ENCODE peak calls at places on chromosomes 4 and X, in ten cellular contexts. One of them, this sample, is unnamed.

GRCh38 chrX:65866146-65866545 is 173.7 kb downstream of the VSIG4 start:
- DNase-seq in dorsolateral prefrontal cortex: no peak
- DNase-seq in transverse colon: no peak
- DNase-seq in coronary artery: no peak
- DNase-seq in left ventricle myocardium inferior: no peak
- DNase-seq in K562: no peak
- DNase-seq in OCI-LY7: no peak
- DNase-seq in psoas muscle: no peak
- DNase-seq in kidney: no peak
- DNase-seq in heart right ventricle: no peak
- DNase-seq in this sample: no peak

GRCh38 chr4:154836513-154836912 is 55.4 kb downstream of the RBM46 start:
- DNase-seq in left ventricle myocardium inferior: no peak
- DNase-seq in coronary artery: no peak
- DNase-seq in dorsolateral prefrontal cortex: no peak
- DNase-seq in K562: no peak
- DNase-seq in kidney: no peak
- DNase-seq in transverse colon: no peak
- DNase-seq in OCI-LY7: no peak
- DNase-seq in psoas muscle: no peak
- DNase-seq in heart right ventricle: no peak
- DNase-seq in this sample: no peak

GRCh38 chrX:110280954-110281353 is 36.9 kb downstream of the AMMECR1 start:
- DNase-seq in left ventricle myocardium inferior: no peak
- DNase-seq in heart right ventricle: no peak
- DNase-seq in dorsolateral prefrontal cortex: no peak
- DNase-seq in psoas muscle: no peak
- DNase-seq in transverse colon: no peak
- DNase-seq in OCI-LY7: no peak
- DNase-seq in coronary artery: no peak
- DNase-seq in kidney: no peak
- DNase-seq in K562: no peak
- DNase-seq in this sample: peak; percentile 15

GRCh38 chr4:7817877-7818675 is 121.6 kb downstream of the AFAP1 start:
- DNase-seq in transverse colon: no peak
- DNase-seq in left ventricle myocardium inferior: no peak
- DNase-seq in dorsolateral prefrontal cortex: no peak
- DNase-seq in K562: no peak
- DNase-seq in coronary artery: no peak
- DNase-seq in OCI-LY7: no peak
- DNase-seq in kidney: no peak
- DNase-seq in psoas muscle: no peak
- DNase-seq in heart right ventricle: peak; percentile 63
- DNase-seq in this sample: no peak

GRCh38 chr4:89572224-89572858 is 264.6 kb downstream of the SNCA start:
- DNase-seq in coronary artery: no peak
- DNase-seq in dorsolateral prefrontal cortex: no peak
- DNase-seq in psoas muscle: no peak
- DNase-seq in heart right ventricle: no peak
- DNase-seq in left ventricle myocardium inferior: no peak
- DNase-seq in transverse colon: no peak
- DNase-seq in OCI-LY7: no peak
- DNase-seq in K562: no peak
- DNase-seq in kidney: no peak
- DNase-seq in this sample: no peak

GRCh38 chr4:44495136-44495535 is 46.5 kb upstream of the KCTD8 start:
- DNase-seq in dorsolateral prefrontal cortex: no peak
- DNase-seq in kidney: no peak
- DNase-seq in psoas muscle: no peak
- DNase-seq in transverse colon: no peak
- DNase-seq in OCI-LY7: no peak
- DNase-seq in left ventricle myocardium inferior: no peak
- DNase-seq in K562: no peak
- DNase-seq in heart right ventricle: no peak
- DNase-seq in coronary artery: no peak
- DNase-seq in this sample: no peak

GRCh38 chrX:153530411-153531145 is 13.1 kb downstream of the ATP2B3 start:
- DNase-seq in dorsolateral prefrontal cortex: no peak
- DNase-seq in kidney: no peak
- DNase-seq in K562: no peak
- DNase-seq in OCI-LY7: no peak
- DNase-seq in coronary artery: no peak
- DNase-seq in left ventricle myocardium inferior: no peak
- DNase-seq in psoas muscle: no peak
- DNase-seq in heart right ventricle: no peak
- DNase-seq in transverse colon: no peak
- DNase-seq in this sample: no peak

GRCh38 chr4:157300678-157301077 is 80.2 kb downstream of the GRIA2 start:
- DNase-seq in heart right ventricle: no peak
- DNase-seq in OCI-LY7: no peak
- DNase-seq in coronary artery: no peak
- DNase-seq in left ventricle myocardium inferior: no peak
- DNase-seq in kidney: no peak
- DNase-seq in transverse colon: no peak
- DNase-seq in dorsolateral prefrontal cortex: no peak
- DNase-seq in psoas muscle: no peak
- DNase-seq in K562: no peak
- DNase-seq in this sample: no peak

GRCh38 chrX:154986826-154987575 is 35.5 kb downstream of the F8 start:
- DNase-seq in kidney: no peak
- DNase-seq in transverse colon: no peak
- DNase-seq in psoas muscle: no peak
- DNase-seq in OCI-LY7: peak; percentile 1
- DNase-seq in coronary artery: no peak
- DNase-seq in K562: no peak
- DNase-seq in dorsolateral prefrontal cortex: no peak
- DNase-seq in left ventricle myocardium inferior: no peak
- DNase-seq in heart right ventricle: no peak
- DNase-seq in this sample: no peak

GRCh38 chrX:1537031-1537715 is at the start of gene P2RY8:
- DNase-seq in kidney: peak; percentile 83
- DNase-seq in coronary artery: no peak
- DNase-seq in psoas muscle: peak; percentile 66
- DNase-seq in heart right ventricle: peak; percentile 55
- DNase-seq in transverse colon: peak; percentile 74
- DNase-seq in K562: no peak
- DNase-seq in OCI-LY7: peak; percentile 91
- DNase-seq in dorsolateral prefrontal cortex: no peak
- DNase-seq in left ventricle myocardium inferior: peak; percentile 49
- DNase-seq in this sample: no peak
- H3K4me3 ChIP-seq in kidney: peak within 1 kb of the TSS; percentile 60
- H3K4me3 ChIP-seq in coronary artery: peak within 1 kb of the TSS; percentile 63
- H3K4me3 ChIP-seq in psoas muscle: peak within 1 kb of the TSS; percentile 51
- H3K4me3 ChIP-seq in heart right ventricle: peak within 1 kb of the TSS; percentile 54
- H3K4me3 ChIP-seq in transverse colon: peak within 1 kb of the TSS; percentile 28
- H3K4me3 ChIP-seq in K562: no peak within 1 kb of the TSS
- H3K4me3 ChIP-seq in OCI-LY7: peak within 1 kb of the TSS; percentile 87
- H3K4me3 ChIP-seq in dorsolateral prefrontal cortex: peak within 1 kb of the TSS; percentile 15
- H3K4me3 ChIP-seq in left ventricle myocardium inferior: peak within 1 kb of the TSS; percentile 64
- H3K4me3 ChIP-seq in this sample: no peak within 1 kb of the TSS

DNA sequence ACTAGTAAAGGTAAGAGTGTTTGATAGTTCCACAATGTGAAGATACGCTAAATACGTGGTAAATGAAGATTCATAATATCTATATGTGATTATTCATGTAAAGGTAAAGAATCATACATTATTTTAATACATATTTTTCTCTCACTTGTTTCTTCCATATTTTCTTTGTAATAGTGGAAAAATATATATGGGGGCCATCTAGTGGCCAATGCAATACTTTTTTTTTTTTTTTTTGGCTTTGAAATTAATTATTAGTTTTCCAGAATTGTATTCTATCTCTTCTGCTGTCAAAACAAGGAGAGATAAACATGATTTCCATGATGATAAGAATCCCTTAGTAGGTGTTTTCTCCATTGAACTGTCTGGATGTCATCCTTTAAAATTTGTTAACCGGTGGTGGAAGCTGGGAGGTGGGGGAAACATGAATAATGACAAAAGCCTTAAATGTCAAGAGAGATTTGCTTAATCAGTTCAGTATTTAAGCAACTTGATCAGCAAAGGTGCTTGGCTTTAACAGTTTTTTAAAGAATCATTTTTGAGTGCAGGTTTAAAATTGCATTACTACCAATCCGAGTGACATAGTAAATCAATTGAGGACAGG is 508.7 kb upstream of the HTR2C start:
- DNase-seq in dorsolateral prefrontal cortex: no peak
- DNase-seq in psoas muscle: no peak
- DNase-seq in K562: no peak
- DNase-seq in kidney: no peak
- DNase-seq in left ventricle myocardium inferior: no peak
- DNase-seq in OCI-LY7: no peak
- DNase-seq in heart right ventricle: no peak
- DNase-seq in transverse colon: no peak
- DNase-seq in coronary artery: no peak
- DNase-seq in this sample: no peak
- TF ChIP-seq CTCF in dorsolateral prefrontal cortex: peak; percentile 13
- TF ChIP-seq CTCF in psoas muscle: peak; percentile 29
- TF ChIP-seq CTCF in K562: peak; percentile 16
- TF ChIP-seq CTCF in kidney: no peak
- TF ChIP-seq CTCF in left ventricle myocardium inferior: no peak
- TF ChIP-seq CTCF in OCI-LY7: peak; percentile 73
- TF ChIP-seq CTCF in heart right ventricle: peak; percentile 9
- TF ChIP-seq CTCF in transverse colon: no peak
- TF ChIP-seq CTCF in coronary artery: no peak
- TF ChIP-seq CTCF in this sample: peak; percentile 53

GRCh38 chr4:3435684-3435956 is 6.1 kb upstream of the HGFAC start:
- DNase-seq in psoas muscle: no peak
- DNase-seq in coronary artery: no peak
- DNase-seq in left ventricle myocardium inferior: no peak
- DNase-seq in OCI-LY7: no peak
- DNase-seq in dorsolateral prefrontal cortex: no peak
- DNase-seq in heart right ventricle: no peak
- DNase-seq in K562: no peak
- DNase-seq in kidney: no peak
- DNase-seq in transverse colon: no peak
- DNase-seq in this sample: no peak

GRCh38 chr4:3436798-3437581 is 4.8 kb upstream of the HGFAC start:
- DNase-seq in heart right ventricle: no peak
- DNase-seq in psoas muscle: peak; percentile 61
- DNase-seq in coronary artery: no peak
- DNase-seq in transverse colon: peak; percentile 66
- DNase-seq in kidney: peak; percentile 90
- DNase-seq in OCI-LY7: no peak
- DNase-seq in dorsolateral prefrontal cortex: no peak
- DNase-seq in K562: no peak
- DNase-seq in left ventricle myocardium inferior: no peak
- DNase-seq in this sample: peak; percentile 98

GRCh38 chr4:3434891-3435683 is 6.7 kb upstream of the HGFAC start:
- DNase-seq in coronary artery: no peak
- DNase-seq in psoas muscle: peak; percentile 54
- DNase-seq in dorsolateral prefrontal cortex: no peak
- DNase-seq in OCI-LY7: peak; percentile 17
- DNase-seq in transverse colon: no peak
- DNase-seq in kidney: peak; percentile 66
- DNase-seq in heart right ventricle: no peak
- DNase-seq in K562: peak; percentile 34
- DNase-seq in left ventricle myocardium inferior: no peak
- DNase-seq in this sample: no peak

GRCh38 chr4:3437582-3437936 is 4.2 kb upstream of the HGFAC start:
- DNase-seq in transverse colon: no peak
- DNase-seq in heart right ventricle: no peak
- DNase-seq in psoas muscle: peak; percentile 49
- DNase-seq in OCI-LY7: no peak
- DNase-seq in coronary artery: no peak
- DNase-seq in left ventricle myocardium inferior: no peak
- DNase-seq in kidney: peak; percentile 76
- DNase-seq in K562: no peak
- DNase-seq in dorsolateral prefrontal cortex: no peak
- DNase-seq in this sample: no peak

DNA sequence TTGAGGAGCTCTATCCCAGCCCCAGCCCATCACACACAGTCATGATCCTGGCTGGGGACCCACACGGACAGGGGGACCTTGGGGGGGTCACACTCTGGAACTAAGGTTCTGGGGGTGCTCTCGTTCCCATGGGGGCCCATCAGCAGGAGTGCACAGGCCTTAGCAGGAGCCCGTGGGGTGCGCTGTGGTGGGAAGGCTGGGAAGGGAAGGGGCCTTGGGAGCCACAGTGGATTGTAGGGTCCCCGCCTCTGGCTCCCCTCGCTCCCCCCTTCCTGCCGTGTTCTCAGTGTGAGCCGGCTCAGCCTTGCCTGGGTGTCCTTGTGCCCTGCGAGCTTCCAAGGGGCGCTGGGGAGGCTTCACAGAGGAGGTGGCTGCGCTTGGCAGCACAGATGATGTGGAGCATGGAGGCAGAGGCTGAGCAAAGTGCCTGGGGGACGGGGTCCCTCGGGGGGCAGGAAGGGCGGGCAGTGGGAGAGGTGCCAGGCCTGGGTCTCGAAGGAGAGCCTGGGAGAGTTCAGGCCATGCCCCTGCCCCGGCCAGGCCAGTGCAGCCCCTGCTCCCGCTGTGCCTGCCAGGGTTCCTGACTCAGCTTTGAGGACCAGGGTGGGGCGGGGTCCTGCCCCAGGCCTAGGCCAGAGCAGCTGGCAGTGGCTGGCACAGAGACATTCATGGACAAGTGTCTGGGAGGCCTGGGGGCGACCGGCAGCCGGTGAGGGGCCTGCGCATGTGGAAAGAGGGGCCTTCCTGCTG is 5.5 kb upstream of the HGFAC start:
- DNase-seq in OCI-LY7: no peak
- DNase-seq in coronary artery: no peak
- DNase-seq in dorsolateral prefrontal cortex: no peak
- DNase-seq in left ventricle myocardium inferior: no peak
- DNase-seq in heart right ventricle: no peak
- DNase-seq in kidney: peak; percentile 40
- DNase-seq in K562: no peak
- DNase-seq in psoas muscle: peak; percentile 50
- DNase-seq in transverse colon: no peak
- DNase-seq in this sample: no peak
- H3K27ac ChIP-seq in OCI-LY7: no peak overlapping the region
- H3K27ac ChIP-seq in coronary artery: no peak overlapping the region
- H3K27ac ChIP-seq in dorsolateral prefrontal cortex: no peak overlapping the region
- H3K27ac ChIP-seq in left ventricle myocardium inferior: no peak overlapping the region
- H3K27ac ChIP-seq in heart right ventricle: no peak overlapping the region
- H3K27ac ChIP-seq in kidney: no peak overlapping the region
- H3K27ac ChIP-seq in K562: no peak overlapping the region
- H3K27ac ChIP-seq in psoas muscle: peak overlapping the region; percentile 69
- H3K27ac ChIP-seq in transverse colon: no peak overlapping the region
- H3K27ac ChIP-seq in this sample: no peak overlapping the region

DNA sequence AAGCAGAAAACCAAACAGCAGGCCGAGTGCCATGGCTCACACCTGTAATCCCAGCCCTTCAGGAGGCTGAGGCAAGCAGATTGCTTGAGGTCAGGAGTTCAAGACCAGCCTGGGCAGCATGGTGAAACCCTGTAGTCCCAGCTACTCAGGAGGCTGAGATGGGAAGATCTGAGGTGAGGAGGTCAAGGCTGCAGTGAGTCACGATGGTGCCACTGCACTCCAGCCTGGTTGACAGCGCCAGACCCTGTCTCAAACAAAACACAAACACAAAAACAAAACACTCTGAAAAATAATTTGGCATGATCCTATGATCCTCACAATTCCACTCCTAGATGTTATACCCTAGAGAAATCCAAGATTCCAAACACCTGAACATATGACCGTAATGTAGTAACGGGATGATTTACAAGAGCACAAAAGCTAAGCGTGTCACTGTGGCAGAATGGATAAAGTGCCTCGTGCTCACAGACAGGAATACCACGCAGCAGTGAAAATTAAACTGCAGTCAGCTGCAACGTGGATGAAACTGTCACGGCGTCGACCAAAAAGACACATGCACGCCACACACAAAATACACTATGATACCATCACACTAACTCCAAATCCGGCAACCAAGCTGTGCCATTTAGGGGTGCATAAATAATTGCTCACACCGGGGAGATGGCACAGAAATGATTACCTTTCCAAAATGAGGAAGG is 1.7 kb downstream of the NELFA start:
- DNase-seq in psoas muscle: no peak
- DNase-seq in transverse colon: no peak
- DNase-seq in K562: no peak
- DNase-seq in OCI-LY7: no peak
- DNase-seq in heart right ventricle: no peak
- DNase-seq in dorsolateral prefrontal cortex: no peak
- DNase-seq in left ventricle myocardium inferior: no peak
- DNase-seq in coronary artery: no peak
- DNase-seq in kidney: no peak
- DNase-seq in this sample: no peak
- H3K4me3 ChIP-seq in psoas muscle: peak overlapping the region; percentile 96
- H3K4me3 ChIP-seq in transverse colon: peak overlapping the region; percentile 97
- H3K4me3 ChIP-seq in K562: peak overlapping the region; percentile 89
- H3K4me3 ChIP-seq in OCI-LY7: peak overlapping the region; percentile 97
- H3K4me3 ChIP-seq in heart right ventricle: peak overlapping the region; percentile 99
- H3K4me3 ChIP-seq in dorsolateral prefrontal cortex: peak overlapping the region; percentile 95
- H3K4me3 ChIP-seq in left ventricle myocardium inferior: peak overlapping the region; percentile 91
- H3K4me3 ChIP-seq in coronary artery: peak overlapping the region; percentile 96
- H3K4me3 ChIP-seq in kidney: peak overlapping the region; percentile 73
- H3K4me3 ChIP-seq in this sample: peak overlapping the region; percentile 99